ENCODE peak calls at places on chromosomes 4 and X, in six cellular contexts. One of them, this sample, is unnamed.

GRCh38 chr4:81786063-81786763 is 314.5 kb upstream of the RASGEF1B start:
- DNase-seq in cardiac fibroblast: peak
- DNase-seq in activated T-helper 2 cell treated with anti-CD3 and anti-CD28 coated beads, Interferon-gamma antibody, Interleukin-2, Interleukin-4, amounts not matched to agents 10 μg/mL and 5 μg/mL and 100 μg/mL, durations not matched to agents 14 hours and 24 hours and 36 hours: no peak
- DNase-seq in mesothelial cell of epicardium: peak
- DNase-seq in AG08396: no peak
- DNase-seq in SHP77 treated with DMSO at 0.1 percent for 48 hours: no peak
- DNase-seq in this sample: no peak

GRCh38 chr4:103721251-103721650 is 1.5 kb upstream of the TACR3 start:
- DNase-seq in cardiac fibroblast: no peak
- DNase-seq in SHP77 treated with DMSO at 0.1 percent for 48 hours: no peak
- DNase-seq in AG08396: no peak
- DNase-seq in mesothelial cell of epicardium: no peak
- DNase-seq in activated T-helper 2 cell treated with anti-CD3 and anti-CD28 coated beads, Interferon-gamma antibody, Interleukin-2, Interleukin-4, amounts not matched to agents 10 μg/mL and 5 μg/mL and 100 μg/mL, durations not matched to agents 14 hours and 24 hours and 36 hours: no peak
- DNase-seq in this sample: no peak

GRCh38 chr4:84224522-84224921 is 274.6 kb downstream of the NKX6-1 start:
- DNase-seq in activated T-helper 2 cell treated with anti-CD3 and anti-CD28 coated beads, Interferon-gamma antibody, Interleukin-2, Interleukin-4, amounts not matched to agents 10 μg/mL and 5 μg/mL and 100 μg/mL, durations not matched to agents 14 hours and 24 hours and 36 hours: no peak
- DNase-seq in AG08396: no peak
- DNase-seq in mesothelial cell of epicardium: no peak
- DNase-seq in cardiac fibroblast: no peak
- DNase-seq in SHP77 treated with DMSO at 0.1 percent for 48 hours: no peak
- DNase-seq in this sample: no peak

GRCh38 chr4:133801858-133802257 is 399.7 kb downstream of the PABPC4L start:
- DNase-seq in mesothelial cell of epicardium: no peak
- DNase-seq in activated T-helper 2 cell treated with anti-CD3 and anti-CD28 coated beads, Interferon-gamma antibody, Interleukin-2, Interleukin-4, amounts not matched to agents 10 μg/mL and 5 μg/mL and 100 μg/mL, durations not matched to agents 14 hours and 24 hours and 36 hours: no peak
- DNase-seq in cardiac fibroblast: no peak
- DNase-seq in SHP77 treated with DMSO at 0.1 percent for 48 hours: no peak
- DNase-seq in AG08396: no peak
- DNase-seq in this sample: no peak

GRCh38 chrX:41137589-41137988 is 52.3 kb downstream of the USP9X start:
- DNase-seq in AG08396: no peak
- DNase-seq in cardiac fibroblast: no peak
- DNase-seq in activated T-helper 2 cell treated with anti-CD3 and anti-CD28 coated beads, Interferon-gamma antibody, Interleukin-2, Interleukin-4, amounts not matched to agents 10 μg/mL and 5 μg/mL and 100 μg/mL, durations not matched to agents 14 hours and 24 hours and 36 hours: no peak
- DNase-seq in mesothelial cell of epicardium: no peak
- DNase-seq in SHP77 treated with DMSO at 0.1 percent for 48 hours: no peak
- DNase-seq in this sample: no peak

GRCh38 chr4:10461091-10461849 is 4.0 kb upstream of the ZNF518B start:
- DNase-seq in SHP77 treated with DMSO at 0.1 percent for 48 hours: no peak
- DNase-seq in AG08396: peak
- DNase-seq in cardiac fibroblast: peak
- DNase-seq in activated T-helper 2 cell treated with anti-CD3 and anti-CD28 coated beads, Interferon-gamma antibody, Interleukin-2, Interleukin-4, amounts not matched to agents 10 μg/mL and 5 μg/mL and 100 μg/mL, durations not matched to agents 14 hours and 24 hours and 36 hours: peak
- DNase-seq in mesothelial cell of epicardium: peak
- DNase-seq in this sample: peak

GRCh38 chr4:173821851-173822250 is 291.8 kb upstream of the HAND2 start:
- DNase-seq in SHP77 treated with DMSO at 0.1 percent for 48 hours: no peak
- DNase-seq in cardiac fibroblast: no peak
- DNase-seq in activated T-helper 2 cell treated with anti-CD3 and anti-CD28 coated beads, Interferon-gamma antibody, Interleukin-2, Interleukin-4, amounts not matched to agents 10 μg/mL and 5 μg/mL and 100 μg/mL, durations not matched to agents 14 hours and 24 hours and 36 hours: no peak
- DNase-seq in mesothelial cell of epicardium: no peak
- DNase-seq in AG08396: no peak
- DNase-seq in this sample: no peak

GRCh38 chr4:26420903-26421302 is 69.4 kb downstream of the CCKAR start:
- DNase-seq in mesothelial cell of epicardium: no peak
- DNase-seq in AG08396: peak
- DNase-seq in activated T-helper 2 cell treated with anti-CD3 and anti-CD28 coated beads, Interferon-gamma antibody, Interleukin-2, Interleukin-4, amounts not matched to agents 10 μg/mL and 5 μg/mL and 100 μg/mL, durations not matched to agents 14 hours and 24 hours and 36 hours: no peak
- DNase-seq in cardiac fibroblast: no peak
- DNase-seq in SHP77 treated with DMSO at 0.1 percent for 48 hours: no peak
- DNase-seq in this sample: peak

GRCh38 chr4:22385615-22386014 is 130.3 kb downstream of the ADGRA3 start:
- DNase-seq in SHP77 treated with DMSO at 0.1 percent for 48 hours: no peak
- DNase-seq in cardiac fibroblast: peak
- DNase-seq in activated T-helper 2 cell treated with anti-CD3 and anti-CD28 coated beads, Interferon-gamma antibody, Interleukin-2, Interleukin-4, amounts not matched to agents 10 μg/mL and 5 μg/mL and 100 μg/mL, durations not matched to agents 14 hours and 24 hours and 36 hours: no peak
- DNase-seq in mesothelial cell of epicardium: no peak
- DNase-seq in AG08396: no peak
- DNase-seq in this sample: peak

GRCh38 chr4:147361726-147362125 is 119.2 kb upstream of the EDNRA start:
- DNase-seq in SHP77 treated with DMSO at 0.1 percent for 48 hours: no peak
- DNase-seq in mesothelial cell of epicardium: no peak
- DNase-seq in activated T-helper 2 cell treated with anti-CD3 and anti-CD28 coated beads, Interferon-gamma antibody, Interleukin-2, Interleukin-4, amounts not matched to agents 10 μg/mL and 5 μg/mL and 100 μg/mL, durations not matched to agents 14 hours and 24 hours and 36 hours: no peak
- DNase-seq in cardiac fibroblast: peak
- DNase-seq in AG08396: peak
- DNase-seq in this sample: peak

GRCh38 chr4:109209647-109210046 is 92.8 kb downstream of the COL25A1 start:
- DNase-seq in cardiac fibroblast: no peak
- DNase-seq in mesothelial cell of epicardium: no peak
- DNase-seq in SHP77 treated with DMSO at 0.1 percent for 48 hours: no peak
- DNase-seq in activated T-helper 2 cell treated with anti-CD3 and anti-CD28 coated beads, Interferon-gamma antibody, Interleukin-2, Interleukin-4, amounts not matched to agents 10 μg/mL and 5 μg/mL and 100 μg/mL, durations not matched to agents 14 hours and 24 hours and 36 hours: no peak
- DNase-seq in AG08396: no peak
- DNase-seq in this sample: no peak

GRCh38 chrX:66731398-66731797 is 92.5 kb upstream of the EDA2R start:
- DNase-seq in mesothelial cell of epicardium: no peak
- DNase-seq in cardiac fibroblast: peak
- DNase-seq in AG08396: peak
- DNase-seq in SHP77 treated with DMSO at 0.1 percent for 48 hours: peak
- DNase-seq in activated T-helper 2 cell treated with anti-CD3 and anti-CD28 coated beads, Interferon-gamma antibody, Interleukin-2, Interleukin-4, amounts not matched to agents 10 μg/mL and 5 μg/mL and 100 μg/mL, durations not matched to agents 14 hours and 24 hours and 36 hours: no peak
- DNase-seq in this sample: no peak

GRCh38 chr4:3323071-3323481 is 30.3 kb downstream of the RGS12 start:
- DNase-seq in cardiac fibroblast: no peak
- DNase-seq in AG08396: no peak
- DNase-seq in mesothelial cell of epicardium: peak
- DNase-seq in SHP77 treated with DMSO at 0.1 percent for 48 hours: no peak
- DNase-seq in activated T-helper 2 cell treated with anti-CD3 and anti-CD28 coated beads, Interferon-gamma antibody, Interleukin-2, Interleukin-4, amounts not matched to agents 10 μg/mL and 5 μg/mL and 100 μg/mL, durations not matched to agents 14 hours and 24 hours and 36 hours: no peak
- DNase-seq in this sample: no peak

GRCh38 chr4:72631296-72631695 is 62.3 kb upstream of the ADAMTS3 start:
- DNase-seq in activated T-helper 2 cell treated with anti-CD3 and anti-CD28 coated beads, Interferon-gamma antibody, Interleukin-2, Interleukin-4, amounts not matched to agents 10 μg/mL and 5 μg/mL and 100 μg/mL, durations not matched to agents 14 hours and 24 hours and 36 hours: no peak
- DNase-seq in cardiac fibroblast: peak
- DNase-seq in mesothelial cell of epicardium: no peak
- DNase-seq in AG08396: peak
- DNase-seq in SHP77 treated with DMSO at 0.1 percent for 48 hours: no peak
- DNase-seq in this sample: peak

GRCh38 chr4:94678896-94679295 is 78.9 kb upstream of the BMPR1B start:
- DNase-seq in mesothelial cell of epicardium: no peak
- DNase-seq in AG08396: peak
- DNase-seq in cardiac fibroblast: no peak
- DNase-seq in SHP77 treated with DMSO at 0.1 percent for 48 hours: no peak
- DNase-seq in activated T-helper 2 cell treated with anti-CD3 and anti-CD28 coated beads, Interferon-gamma antibody, Interleukin-2, Interleukin-4, amounts not matched to agents 10 μg/mL and 5 μg/mL and 100 μg/mL, durations not matched to agents 14 hours and 24 hours and 36 hours: no peak
- DNase-seq in this sample: no peak

GRCh38 chr4:56641494-56642051 is 39.5 kb downstream of the HOPX start:
- DNase-seq in SHP77 treated with DMSO at 0.1 percent for 48 hours: no peak
- DNase-seq in mesothelial cell of epicardium: no peak
- DNase-seq in activated T-helper 2 cell treated with anti-CD3 and anti-CD28 coated beads, Interferon-gamma antibody, Interleukin-2, Interleukin-4, amounts not matched to agents 10 μg/mL and 5 μg/mL and 100 μg/mL, durations not matched to agents 14 hours and 24 hours and 36 hours: no peak
- DNase-seq in AG08396: peak
- DNase-seq in cardiac fibroblast: peak
- DNase-seq in this sample: peak

GRCh38 chr4:41146716-41147506 is 67.4 kb downstream of the APBB2 start:
- DNase-seq in AG08396: peak
- DNase-seq in cardiac fibroblast: peak
- DNase-seq in activated T-helper 2 cell treated with anti-CD3 and anti-CD28 coated beads, Interferon-gamma antibody, Interleukin-2, Interleukin-4, amounts not matched to agents 10 μg/mL and 5 μg/mL and 100 μg/mL, durations not matched to agents 14 hours and 24 hours and 36 hours: no peak
- DNase-seq in SHP77 treated with DMSO at 0.1 percent for 48 hours: no peak
- DNase-seq in mesothelial cell of epicardium: no peak
- DNase-seq in this sample: peak

GRCh38 chr4:63492515-63492914 is 916.7 kb downstream of the TECRL start:
- DNase-seq in mesothelial cell of epicardium: no peak
- DNase-seq in cardiac fibroblast: no peak
- DNase-seq in SHP77 treated with DMSO at 0.1 percent for 48 hours: no peak
- DNase-seq in AG08396: no peak
- DNase-seq in activated T-helper 2 cell treated with anti-CD3 and anti-CD28 coated beads, Interferon-gamma antibody, Interleukin-2, Interleukin-4, amounts not matched to agents 10 μg/mL and 5 μg/mL and 100 μg/mL, durations not matched to agents 14 hours and 24 hours and 36 hours: no peak
- DNase-seq in this sample: no peak

GRCh38 chr4:69689530-69690111 is 36.6 kb upstream of the UGT2A1 start:
- DNase-seq in SHP77 treated with DMSO at 0.1 percent for 48 hours: no peak
- DNase-seq in mesothelial cell of epicardium: no peak
- DNase-seq in activated T-helper 2 cell treated with anti-CD3 and anti-CD28 coated beads, Interferon-gamma antibody, Interleukin-2, Interleukin-4, amounts not matched to agents 10 μg/mL and 5 μg/mL and 100 μg/mL, durations not matched to agents 14 hours and 24 hours and 36 hours: no peak
- DNase-seq in AG08396: peak
- DNase-seq in cardiac fibroblast: peak
- DNase-seq in this sample: no peak

GRCh38 chr4:52199574-52200338 is 148.7 kb downstream of the SPATA18 start:
- DNase-seq in activated T-helper 2 cell treated with anti-CD3 and anti-CD28 coated beads, Interferon-gamma antibody, Interleukin-2, Interleukin-4, amounts not matched to agents 10 μg/mL and 5 μg/mL and 100 μg/mL, durations not matched to agents 14 hours and 24 hours and 36 hours: no peak
- DNase-seq in cardiac fibroblast: peak
- DNase-seq in AG08396: peak
- DNase-seq in SHP77 treated with DMSO at 0.1 percent for 48 hours: no peak
- DNase-seq in mesothelial cell of epicardium: no peak
- DNase-seq in this sample: peak

GRCh38 chr4:112897548-112897947 is 151.9 kb upstream of the ANK2 start:
- DNase-seq in SHP77 treated with DMSO at 0.1 percent for 48 hours: no peak
- DNase-seq in AG08396: no peak
- DNase-seq in activated T-helper 2 cell treated with anti-CD3 and anti-CD28 coated beads, Interferon-gamma antibody, Interleukin-2, Interleukin-4, amounts not matched to agents 10 μg/mL and 5 μg/mL and 100 μg/mL, durations not matched to agents 14 hours and 24 hours and 36 hours: no peak
- DNase-seq in mesothelial cell of epicardium: no peak
- DNase-seq in cardiac fibroblast: no peak
- DNase-seq in this sample: no peak

GRCh38 chr4:173990126-173990878 is 293.2 kb downstream of the FBXO8 start:
- DNase-seq in AG08396: peak
- DNase-seq in mesothelial cell of epicardium: no peak
- DNase-seq in SHP77 treated with DMSO at 0.1 percent for 48 hours: no peak
- DNase-seq in cardiac fibroblast: peak
- DNase-seq in activated T-helper 2 cell treated with anti-CD3 and anti-CD28 coated beads, Interferon-gamma antibody, Interleukin-2, Interleukin-4, amounts not matched to agents 10 μg/mL and 5 μg/mL and 100 μg/mL, durations not matched to agents 14 hours and 24 hours and 36 hours: no peak
- DNase-seq in this sample: no peak

GRCh38 chrX:118655561-118656246 is 71.7 kb upstream of the IL13RA1 start:
- DNase-seq in SHP77 treated with DMSO at 0.1 percent for 48 hours: no peak
- DNase-seq in AG08396: peak
- DNase-seq in cardiac fibroblast: peak
- DNase-seq in mesothelial cell of epicardium: no peak
- DNase-seq in activated T-helper 2 cell treated with anti-CD3 and anti-CD28 coated beads, Interferon-gamma antibody, Interleukin-2, Interleukin-4, amounts not matched to agents 10 μg/mL and 5 μg/mL and 100 μg/mL, durations not matched to agents 14 hours and 24 hours and 36 hours: no peak
- DNase-seq in this sample: peak

GRCh38 chr4:29711226-29711625 is 1008.9 kb upstream of the PCDH7 start:
- DNase-seq in AG08396: no peak
- DNase-seq in mesothelial cell of epicardium: no peak
- DNase-seq in SHP77 treated with DMSO at 0.1 percent for 48 hours: no peak
- DNase-seq in cardiac fibroblast: no peak
- DNase-seq in activated T-helper 2 cell treated with anti-CD3 and anti-CD28 coated beads, Interferon-gamma antibody, Interleukin-2, Interleukin-4, amounts not matched to agents 10 μg/mL and 5 μg/mL and 100 μg/mL, durations not matched to agents 14 hours and 24 hours and 36 hours: no peak
- DNase-seq in this sample: no peak